ENCODE peak calls at places on chromosomes 7 and 10, in seven cellular contexts. S is OCI-LY7, P is IMR-90, L is MM.1S, U is astrocyte, I is GM23338, H is fibroblast of lung. M is an unnamed sample.

GRCh38 chr7:16695621-16696237 is 49.7 kb downstream of the BZW2 start:
- DNase-seq in I (peak), P (peak), U (peak), H (peak), S (peak), L (peak), M (peak)

GRCh38 chr7:50197547-50197946 is 104.5 kb upstream of the ZPBP start:
- DNase-seq in S (no peak), L (no peak), P (no peak), U (no peak), H (no peak), I (peak), M (no peak)

GRCh38 chr10:77715081-77715480 is 77.5 kb upstream of the KCNMA1 start:
- DNase-seq in S (peak), U (no peak), H (no peak), I (peak), L (peak), P (no peak), M (no peak)

GRCh38 chr10:32795598-32796183 is 162.3 kb downstream of the ITGB1 start:
- DNase-seq in L (peak), H (peak), P (peak), I (peak), S (peak), U (peak), M (peak)

GRCh38 chr7:142598297-142598696 is 151.0 kb upstream of the PRSS1 start:
- DNase-seq in L (no peak), P (no peak), U (no peak), I (no peak), H (no peak), S (no peak), M (no peak)

GRCh38 chr7:138663741-138664710 is 37.1 kb downstream of the SVOPL start:
- DNase-seq in S (no peak), P (no peak), H (no peak), L (no peak), U (no peak), I (peak), M (no peak)

GRCh38 chr10:5291501-5292195 is 73.1 kb upstream of the UCN3 start:
- DNase-seq in H (peak), I (no peak), U (peak), L (peak), P (peak), S (no peak), M (peak)

GRCh38 chr10:110980807-110981206 is 61.4 kb downstream of the SHOC2 start:
- DNase-seq in I (no peak), P (no peak), H (no peak), U (no peak), S (no peak), L (no peak), M (no peak)

GRCh38 chr10:35423505-35424306 is 87.4 kb downstream of the CCNY start:
- DNase-seq in S (no peak), U (peak), P (peak), L (no peak), I (no peak), H (peak), M (peak)

GRCh38 chr7:29723599-29723998 is 82.7 kb upstream of the WIPF3 start:
- DNase-seq in H (peak), U (peak), I (peak), L (no peak), P (peak), S (no peak), M (peak)

GRCh38 chr7:134593530-134594392 is 44.9 kb downstream of the AKR1B15 start:
- DNase-seq in I (no peak), U (peak), L (no peak), S (no peak), H (peak), P (peak), M (peak)

GRCh38 chr7:79828866-79829265 is 305.8 kb upstream of the GNAI1 start:
- DNase-seq in I (no peak), P (peak), L (no peak), H (no peak), S (no peak), U (no peak), M (no peak)

GRCh38 chr10:95305606-95306385 is 15.0 kb upstream of the PDLIM1 start:
- DNase-seq in U (no peak), H (no peak), I (no peak), L (no peak), P (no peak), S (no peak), M (no peak)

GRCh38 chr10:95306851-95307250 is 16.0 kb upstream of the PDLIM1 start:
- DNase-seq in H (no peak), U (no peak), S (no peak), P (no peak), L (no peak), I (no peak), M (no peak)

GRCh38 chr10:95312264-95312663 is 21.5 kb upstream of the PDLIM1 start:
- DNase-seq in H (peak), L (no peak), I (no peak), U (peak), S (no peak), P (peak), M (no peak)

GRCh38 chr10:95309958-95310357 is 19.2 kb upstream of the PDLIM1 start:
- DNase-seq in L (no peak), P (no peak), I (no peak), H (no peak), U (no peak), S (peak), M (no peak)

DNA sequence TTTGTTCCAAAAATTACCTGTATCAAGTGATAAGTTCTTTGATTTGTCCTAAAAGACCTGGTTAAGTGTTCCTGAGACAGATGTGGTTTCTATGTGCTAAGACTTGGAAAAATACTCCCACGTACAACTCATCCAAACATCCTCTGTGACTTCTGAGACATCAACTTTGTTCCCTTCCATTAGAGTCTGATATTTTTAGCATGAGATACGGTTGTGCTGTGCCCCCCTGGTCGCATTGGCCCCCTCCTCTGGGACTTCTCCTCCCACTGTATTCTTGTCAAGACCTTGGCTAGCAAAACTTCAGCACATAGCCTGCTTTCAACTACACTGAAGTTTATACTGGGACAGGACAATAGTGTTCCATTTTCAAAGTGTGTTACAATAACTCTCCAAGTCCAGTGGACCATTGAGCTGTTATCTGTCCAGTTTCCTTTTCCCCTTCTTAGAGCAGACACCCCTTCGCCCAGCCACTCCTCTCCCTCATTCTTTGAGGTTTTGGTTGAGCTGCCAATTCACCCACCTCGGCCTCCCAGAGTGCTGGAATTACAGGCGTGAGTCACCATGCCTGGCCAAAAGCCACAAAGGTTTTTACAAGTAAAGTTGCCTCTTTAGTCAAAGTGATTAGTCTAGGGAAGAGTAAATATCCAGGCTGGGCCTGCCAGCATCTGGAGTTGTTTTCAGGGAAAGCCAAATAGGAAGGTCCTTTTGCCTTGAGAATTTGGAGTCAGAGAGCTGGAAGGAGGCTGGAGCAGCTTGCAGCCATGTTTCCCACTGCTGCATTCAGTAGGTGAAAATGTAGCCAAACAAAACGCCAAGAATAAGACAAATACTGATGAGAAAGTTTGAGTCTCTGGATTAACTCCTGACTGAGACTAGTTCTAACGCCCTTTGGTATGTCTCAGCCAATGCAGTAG is 17.8 kb upstream of the PDLIM1 start:
- DNase-seq in P (peak), L (no peak), I (no peak), S (no peak), U (peak), H (peak), M (peak)
- H3K4me2 ChIP-seq in P (peak), L (no peak), I (no peak), S (no peak), U (peak), H (peak), M (peak)

GRCh38 chr10:104643023-104643663 is 2.1 kb downstream of the SORCS3 start:
- DNase-seq in S (no peak), L (no peak), P (no peak), H (no peak), I (no peak), U (no peak), M (no peak)
- H3K4me3 ChIP-seq in S (no peak), L (no peak), P (no peak), H (no peak), I (peak), U (peak), M (no peak)

GRCh38 chr7:131095346-131095745 is 232.3 kb upstream of the MKLN1 start:
- DNase-seq in H (peak), U (peak), P (no peak), I (no peak), S (no peak), L (no peak), M (no peak)

GRCh38 chr7:131100357-131101054 is 227.2 kb upstream of the MKLN1 start:
- DNase-seq in S (no peak), U (no peak), I (no peak), H (no peak), P (no peak), L (no peak), M (no peak)

GRCh38 chr7:131098527-131098926 is 229.1 kb upstream of the MKLN1 start:
- DNase-seq in U (no peak), S (no peak), I (peak), L (no peak), P (no peak), H (no peak), M (no peak)

GRCh38 chr7:131096267-131096927 is 231.3 kb upstream of the MKLN1 start:
- DNase-seq in I (no peak), L (no peak), U (no peak), H (no peak), P (no peak), S (no peak), M (no peak)

GRCh38 chr7:131097662-131098376 is 229.9 kb upstream of the MKLN1 start:
- DNase-seq in H (no peak), L (no peak), I (no peak), U (no peak), S (no peak), P (no peak), M (no peak)
- TF ChIP-seq CTCF in H (no peak), L (no peak), I (no peak), U (no peak), S (no peak), P (no peak), M (no peak)

GRCh38 chr7:84110400-84110799 is 84.2 kb downstream of the SEMA3A start:
- DNase-seq in I (peak), U (no peak), H (no peak), L (no peak), S (no peak), P (no peak), M (no peak)

GRCh38 chr7:84107259-84107658 is 87.3 kb downstream of the SEMA3A start:
- DNase-seq in H (no peak), S (no peak), L (no peak), I (no peak), P (no peak), U (no peak), M (no peak)

GRCh38 chr7:84106291-84106690 is 88.3 kb downstream of the SEMA3A start:
- DNase-seq in L (no peak), H (no peak), P (no peak), U (no peak), S (no peak), I (no peak), M (no peak)

GRCh38 chr7:84108787-84109186 is 85.8 kb downstream of the SEMA3A start:
- DNase-seq in H (no peak), I (no peak), L (no peak), U (no peak), S (no peak), P (no peak), M (no peak)

DNA sequence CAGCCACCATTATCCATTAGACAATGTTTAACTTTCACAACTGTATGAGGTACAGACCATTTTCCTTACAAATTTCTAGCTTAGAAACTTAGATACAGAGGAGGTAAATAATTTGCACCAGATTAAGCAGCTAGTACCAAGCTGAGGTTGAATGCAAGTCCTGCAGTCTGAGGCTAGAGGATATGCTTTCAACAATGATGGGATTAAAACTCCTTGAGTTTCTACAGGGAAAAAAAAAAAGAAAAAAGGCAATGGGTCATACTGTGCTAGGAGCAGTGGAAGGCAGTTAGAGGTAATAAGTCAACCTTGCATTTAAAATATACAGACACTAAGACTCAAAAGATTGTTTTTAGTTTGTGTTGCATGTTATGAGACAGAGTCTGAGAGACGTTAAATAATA is 86.5 kb downstream of the SEMA3A start:
- DNase-seq in H (no peak), S (no peak), I (no peak), P (no peak), L (no peak), U (no peak), M (no peak)
- H3K4me2 ChIP-seq in H (no peak), S (no peak), I (peak), P (no peak), L (no peak), U (no peak), M (no peak)

GRCh38 chr7:22695476-22696132 is 31.4 kb upstream of the IL6 start:
- DNase-seq in P (no peak), L (no peak), S (no peak), H (no peak), U (no peak), I (no peak), M (no peak)

GRCh38 chr7:22697322-22697859 is 29.6 kb upstream of the IL6 start:
- DNase-seq in U (no peak), H (no peak), S (no peak), P (no peak), L (no peak), I (no peak), M (no peak)

GRCh38 chr7:22696672-22697071 is 30.3 kb upstream of the IL6 start:
- DNase-seq in U (peak), P (peak), L (no peak), S (no peak), I (no peak), H (peak), M (peak)

GRCh38 chr7:22698762-22699161 is 28.2 kb upstream of the IL6 start:
- DNase-seq in S (no peak), U (no peak), L (no peak), H (no peak), I (no peak), P (no peak), M (no peak)

DNA sequence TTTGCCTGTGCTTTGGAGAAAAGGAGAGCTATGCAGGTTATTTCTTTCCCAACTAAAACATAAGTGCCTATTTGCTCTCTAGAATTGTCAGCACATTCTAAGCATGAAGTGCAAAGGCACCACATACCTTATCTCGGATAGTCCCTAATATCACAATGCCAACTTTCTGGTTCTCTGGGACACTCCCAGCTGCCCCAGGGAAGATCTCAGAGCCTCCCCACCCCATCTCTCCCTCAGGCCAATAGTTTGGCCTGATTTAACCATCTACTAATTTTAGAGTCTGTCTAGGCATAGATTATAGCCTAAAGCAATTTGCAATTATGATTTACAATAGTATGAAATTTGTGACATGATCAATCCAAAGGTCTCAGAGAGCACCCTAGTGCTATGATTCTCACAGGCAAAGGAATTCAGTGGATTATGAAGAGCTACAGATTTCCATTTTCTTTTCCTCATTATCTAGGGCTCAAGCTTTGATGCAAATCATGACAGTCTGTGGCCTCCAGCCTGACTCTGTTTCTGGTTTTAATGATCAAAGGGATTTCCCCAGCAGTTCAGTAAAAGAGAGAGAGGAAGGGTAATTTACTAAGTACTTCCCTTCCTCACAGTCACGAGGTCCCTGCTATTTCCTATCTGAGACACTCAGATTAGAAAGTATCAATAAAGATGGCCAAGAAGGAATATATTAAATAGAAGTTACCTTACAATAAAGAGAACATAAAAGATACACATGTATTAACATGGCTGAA is 28.9 kb upstream of the IL6 start:
- DNase-seq in I (no peak), H (no peak), L (peak), S (no peak), U (no peak), P (no peak), M (no peak)
- H3K4me3 ChIP-seq in I (no peak), H (no peak), L (no peak), S (no peak), U (no peak), P (no peak), M (no peak)

GRCh38 chr10:70430489-70431445 is 10.7 kb downstream of the NODAL start:
- DNase-seq in I (peak), S (no peak), H (no peak), P (peak), L (peak), U (no peak), M (peak)
- TF ChIP-seq CTCF in I (peak), S (peak), H (peak), P (peak), L (peak), U (no peak), M (no peak)

GRCh38 chr7:44541876-44542610 is 913 bp upstream of the NPC1L1 start:
- DNase-seq in H (no peak), U (no peak), S (no peak), I (no peak), L (no peak), P (no peak), M (no peak)

GRCh38 chr7:44539669-44540516 is 1.2 kb downstream of the NPC1L1 start:
- DNase-seq in H (no peak), I (no peak), S (no peak), P (no peak), L (no peak), U (no peak), M (no peak)

GRCh38 chr7:44538798-44539668 is 2.1 kb downstream of the NPC1L1 start:
- DNase-seq in I (no peak), L (no peak), S (no peak), H (no peak), P (no peak), U (no peak), M (no peak)

GRCh38 chr7:44541028-44541869 is at the start of gene NPC1L1:
- DNase-seq in P (no peak), H (no peak), I (no peak), U (no peak), S (no peak), L (no peak), M (no peak)

GRCh38 chr7:44540592-44541027 is 520 bp downstream of the NPC1L1 start:
- DNase-seq in S (no peak), H (no peak), U (no peak), I (no peak), P (no peak), L (no peak), M (no peak)
- H3K4me2 ChIP-seq in S (no peak), H (no peak), U (no peak), I (no peak), P (no peak), L (no peak), M (no peak)

M was measured in mammary epithelial cell.